ENCODE peak calls at places on chromosome 1, in five cellular contexts. H is stimulated activated CD4-positive, alpha-beta T cell treated with anti-CD3 and anti-CD28 coated beads, Interleukin-15, amount 100 ng/mL, for 1 hour; Q is NCI-H1694; M is GM13976; U is iris pigment epithelial cell. W is an unnamed sample.
A peak's percentile ranks its signal among the peaks of the same experiment; 100 is the strongest.

GRCh38 chr1:192713921-192714320 is 78.0 kb downstream of the RGS13 start:
- DNase-seq in H (no peak), U (no peak), Q (no peak), M (no peak), W (no peak)

GRCh38 chr1:43766086-43766784 is 58.9 kb downstream of the ST3GAL3 start:
- DNase-seq in M (no peak), Q (no peak), U (no peak), H (no peak), W (no peak)

GRCh38 chr1:103529746-103530145 is 4.2 kb downstream of the RNPC3 start:
- DNase-seq in Q (no peak), M (no peak), U (peak; percentile 80), H (no peak), W (no peak)

GRCh38 chr1:45508295-45509151 is 8.4 kb downstream of the MMACHC start:
- DNase-seq in M (no peak), Q (no peak), U (peak; percentile 44), H (no peak), W (no peak)

GRCh38 chr1:209355415-209355814 is 228.1 kb upstream of the CAMK1G start:
- DNase-seq in Q (no peak), U (no peak), H (no peak), M (no peak), W (no peak)

GRCh38 chr1:233269656-233270055 is 25.9 kb downstream of the PCNX2 start:
- DNase-seq in Q (no peak), H (no peak), M (no peak), U (peak; percentile 70), W (no peak)

GRCh38 chr1:234774971-234775370 is 165.0 kb upstream of the IRF2BP2 start:
- DNase-seq in Q (no peak), U (peak; percentile 62), M (no peak), H (no peak), W (no peak)

GRCh38 chr1:226446058-226446457 is 38.2 kb upstream of the PARP1 start:
- DNase-seq in U (no peak), M (no peak), H (no peak), Q (no peak), W (no peak)

GRCh38 chr1:160821627-160822026 is 25.7 kb downstream of the LY9 start:
- DNase-seq in Q (no peak), U (no peak), H (no peak), M (no peak), W (no peak)

W was measured in GM20000.